ENCODE peak calls at places on chromosome 9, in ten cellular contexts. Z, A, K, W, U, J, D, R, O and V are unnamed samples. For H3K4me1, the result is how much of the 10 kb centered on the place peaks cover.

GRCh38 chr9:82011133-82011532 is 22.6 kb downstream of the SPATA31D1 start:
- DNase-seq in U (no peak), J (no peak), A (no peak), Z (no peak), O (no peak), D (no peak), W (no peak), R (no peak), K (no peak), V (no peak)

GRCh38 chr9:125343518-125344284 is 82.1 kb downstream of the GAPVD1 start:
- DNase-seq in U (no peak), W (no peak), R (no peak), D (no peak), O (peak), J (no peak), A (no peak), Z (no peak), K (no peak), V (peak)

GRCh38 chr9:96646081-96646991 is 8.8 kb downstream of the PRXL2C start:
- DNase-seq in R (no peak), U (no peak), W (no peak), K (no peak), J (no peak), D (no peak), O (no peak), A (peak), Z (no peak), V (no peak)

GRCh38 chr9:27248702-27249101 is 48.2 kb downstream of the EQTN start:
- DNase-seq in A (no peak), U (no peak), Z (no peak), R (no peak), W (no peak), J (no peak), D (no peak), O (no peak), K (no peak), V (no peak)

GRCh38 chr9:18596920-18597319 is 123.0 kb downstream of the ADAMTSL1 start:
- DNase-seq in W (no peak), A (no peak), K (no peak), U (peak), R (no peak), J (no peak), Z (no peak), D (no peak), O (no peak), V (no peak)

GRCh38 chr9:114238919-114239879 is 83.7 kb upstream of the ORM1 start:
- DNase-seq in D (peak), K (no peak), Z (no peak), R (no peak), W (no peak), A (no peak), O (peak), U (no peak), J (no peak), V (peak)

GRCh38 chr9:91933556-91934352 is 16.3 kb downstream of the ROR2 start:
- DNase-seq in D (no peak), U (peak), J (no peak), W (no peak), R (no peak), K (no peak), A (no peak), O (no peak), Z (no peak), V (peak)

GRCh38 chr9:99192786-99193465 is 28.8 kb downstream of the ALG2 start:
- DNase-seq in Z (no peak), U (no peak), A (no peak), K (no peak), W (no peak), D (no peak), J (no peak), R (no peak), O (peak), V (no peak)

GRCh38 chr9:5388026-5388806 is 48.5 kb upstream of the RLN1 start:
- DNase-seq in U (no peak), A (no peak), W (no peak), J (no peak), R (no peak), Z (no peak), K (no peak), O (peak), D (no peak), V (no peak)

GRCh38 chr9:130039504-130040147 is 3.4 kb downstream of the FNBP1 start:
- DNase-seq in K (no peak), D (no peak), W (no peak), O (peak), J (peak), R (no peak), A (no peak), Z (no peak), U (no peak), V (peak)
- H3K4me3 ChIP-seq in K (peak), D (no peak), W (no peak), O (no peak), J (no peak), R (no peak), A (peak), Z (peak), U (no peak), V (no peak)

GRCh38 chr9:117709936-117710335 is 5.7 kb downstream of the TLR4 start:
- DNase-seq in R (no peak), O (no peak), A (no peak), J (no peak), D (no peak), U (no peak), Z (no peak), K (no peak), W (no peak), V (no peak)

GRCh38 chr9:117718701-117719100 is 14.5 kb downstream of the TLR4 start:
- DNase-seq in W (no peak), U (no peak), O (no peak), J (no peak), K (no peak), R (no peak), D (no peak), A (no peak), Z (no peak), V (no peak)

GRCh38 chr9:117715411-117715989 is 11.3 kb downstream of the TLR4 start:
- DNase-seq in K (no peak), O (no peak), R (no peak), W (no peak), U (no peak), A (no peak), Z (no peak), D (no peak), J (no peak), V (no peak)

GRCh38 chr9:117718085-117718484 is 13.9 kb downstream of the TLR4 start:
- DNase-seq in O (no peak), J (no peak), U (no peak), A (no peak), D (no peak), R (peak), Z (no peak), K (no peak), W (no peak), V (no peak)

DNA sequence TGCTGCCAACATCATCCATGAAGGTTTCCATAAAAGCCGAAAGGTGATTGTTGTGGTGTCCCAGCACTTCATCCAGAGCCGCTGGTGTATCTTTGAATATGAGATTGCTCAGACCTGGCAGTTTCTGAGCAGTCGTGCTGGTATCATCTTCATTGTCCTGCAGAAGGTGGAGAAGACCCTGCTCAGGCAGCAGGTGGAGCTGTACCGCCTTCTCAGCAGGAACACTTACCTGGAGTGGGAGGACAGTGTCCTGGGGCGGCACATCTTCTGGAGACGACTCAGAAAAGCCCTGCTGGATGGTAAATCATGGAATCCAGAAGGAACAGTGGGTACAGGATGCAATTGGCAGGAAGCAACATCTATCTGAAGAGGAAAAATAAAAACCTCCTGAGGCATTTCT is 10.1 kb downstream of the TLR4 start:
- DNase-seq in J (no peak), U (no peak), Z (no peak), R (no peak), O (peak), A (no peak), D (no peak), W (no peak), K (no peak), V (peak)
- TF ChIP-seq CTCF in J (peak), U (no peak), Z (no peak), R (no peak), O (peak), A (no peak), D (no peak), W (peak), K (no peak), V (peak)

GRCh38 chr9:122227576-122227903 is 1.2 kb downstream of the LHX6 start:
- DNase-seq in Z (no peak), J (no peak), K (no peak), A (no peak), W (no peak), U (no peak), R (no peak), D (no peak), O (no peak), V (no peak)

GRCh38 chr9:122228191-122228905 is 409 bp downstream of the LHX6 start:
- DNase-seq in J (peak), R (no peak), U (no peak), D (no peak), W (no peak), O (peak), Z (no peak), A (no peak), K (no peak), V (no peak)

GRCh38 chr9:122226142-122226757 is 2.5 kb downstream of the LHX6 start:
- DNase-seq in W (no peak), D (no peak), O (peak), Z (no peak), R (no peak), U (no peak), K (no peak), A (no peak), J (no peak), V (no peak)

GRCh38 chr9:122226758-122227575 is 1.8 kb downstream of the LHX6 start:
- DNase-seq in O (peak), R (no peak), W (no peak), U (no peak), J (no peak), K (no peak), Z (no peak), D (no peak), A (no peak), V (no peak)

DNA sequence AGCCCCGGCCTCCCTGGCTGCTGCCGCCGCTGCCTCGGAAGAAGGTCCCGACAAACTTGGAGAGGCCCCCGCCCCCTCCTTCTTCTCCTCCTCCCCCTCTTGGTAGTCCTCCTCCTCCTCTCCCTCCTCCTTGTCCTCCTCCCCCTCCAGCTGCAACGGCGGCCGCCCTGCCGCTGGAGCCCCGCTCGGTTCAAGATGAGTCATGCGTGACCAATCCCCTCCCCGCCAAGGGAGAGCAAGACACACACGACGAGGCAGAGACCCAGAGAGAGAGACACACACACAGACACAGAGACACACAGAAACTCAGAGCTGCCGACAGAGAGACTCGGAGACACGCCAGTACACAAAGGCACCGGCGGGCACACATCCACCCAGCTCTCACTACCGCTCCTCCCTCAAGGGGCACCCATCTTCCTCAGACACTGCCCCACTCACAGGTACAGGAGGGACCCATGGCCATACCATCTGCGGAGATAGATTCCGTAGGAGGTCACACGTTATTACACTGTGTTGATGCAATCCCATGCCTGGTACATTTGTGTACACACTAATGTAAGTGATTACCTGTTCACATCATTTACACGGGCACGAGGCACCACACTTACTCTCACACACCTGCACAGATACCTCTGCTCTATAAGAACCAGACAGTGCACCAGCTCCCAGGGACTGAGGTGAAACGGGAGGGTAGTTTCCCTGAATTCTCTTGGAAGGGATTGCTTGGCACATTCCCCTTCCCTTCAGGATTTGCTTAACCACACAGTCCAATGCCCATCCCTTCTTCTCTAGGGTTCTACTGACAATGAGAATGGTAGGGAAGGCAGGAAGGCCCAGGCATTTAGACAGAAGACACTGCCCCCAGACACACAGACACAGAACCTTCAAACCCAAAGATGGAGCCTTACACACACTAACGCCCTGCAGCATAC is at the start of gene LHX6:
- DNase-seq in D (no peak), U (no peak), O (peak), A (no peak), W (peak), R (no peak), K (no peak), J (peak), Z (no peak), V (no peak)
- H3K4me1 ChIP-seq in D (under half), U (under half), O (under half), A (under half), W (under half), R (under half), K (under half), J (under half), Z (under half), V (under half)

GRCh38 chr9:136109351-136110081 is 9.2 kb downstream of the TMEM250 start:
- DNase-seq in U (peak), Z (peak), O (peak), D (peak), J (peak), A (peak), R (peak), W (peak), K (peak), V (peak)
- H3K4me3 ChIP-seq in U (peak), Z (peak), O (peak), D (peak), J (peak), A (peak), R (peak), W (no peak), K (peak), V (peak)

GRCh38 chr9:109972026-109973005 is 192.3 kb downstream of the PALM2AKAP2 start:
- DNase-seq in U (no peak), D (no peak), K (no peak), W (no peak), Z (no peak), R (no peak), O (peak), A (no peak), J (no peak), V (no peak)
- TF ChIP-seq CTCF in U (no peak), D (no peak), K (no peak), W (no peak), Z (no peak), R (no peak), O (peak), A (no peak), J (no peak), V (no peak)

GRCh38 chr9:126363847-126364671 is 37.4 kb downstream of the MVB12B start:
- DNase-seq in U (no peak), W (no peak), O (no peak), Z (no peak), A (no peak), K (no peak), D (no peak), R (peak), J (no peak), V (no peak)

GRCh38 chr9:126365780-126366179 is 39.2 kb downstream of the MVB12B start:
- DNase-seq in R (no peak), J (no peak), A (no peak), K (no peak), O (peak), U (no peak), W (no peak), D (no peak), Z (no peak), V (no peak)

GRCh38 chr9:126367646-126368419 is 41.2 kb downstream of the MVB12B start:
- DNase-seq in A (no peak), U (no peak), K (no peak), J (no peak), R (peak), W (no peak), D (no peak), O (no peak), Z (no peak), V (no peak)

GRCh38 chr9:126367139-126367538 is 40.5 kb downstream of the MVB12B start:
- DNase-seq in R (no peak), K (no peak), U (no peak), O (no peak), A (no peak), D (no peak), J (no peak), W (no peak), Z (no peak), V (no peak)

DNA sequence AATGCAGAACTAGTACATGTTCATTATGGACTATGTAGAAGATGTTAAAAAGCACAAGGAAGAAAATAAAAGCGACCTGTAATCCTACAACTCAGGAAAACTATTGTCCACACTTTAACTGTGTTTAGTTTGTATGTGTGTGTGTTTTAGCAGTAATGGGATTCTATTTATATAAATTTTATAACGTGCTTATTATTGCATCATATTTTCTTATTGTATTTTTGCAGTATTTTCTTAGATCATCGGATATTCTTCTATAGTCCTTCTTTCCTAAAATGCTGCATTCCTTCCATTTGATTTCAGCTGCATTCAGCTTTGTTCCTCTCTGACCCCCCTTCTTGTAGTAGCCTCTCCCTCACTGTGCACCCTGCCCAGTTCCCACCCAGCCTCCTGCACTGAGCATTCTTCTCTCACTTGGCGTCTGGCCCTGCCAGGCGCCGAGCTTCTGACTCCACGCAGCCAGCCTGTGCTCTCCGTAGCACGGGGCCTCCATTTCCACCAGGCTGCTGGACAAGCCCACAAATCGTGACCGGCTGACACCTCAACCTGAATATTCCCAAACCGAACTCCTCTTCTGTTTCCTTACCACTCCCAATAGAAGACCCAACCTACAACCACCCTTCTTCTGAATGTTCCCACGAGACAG is 39.9 kb downstream of the MVB12B start:
- DNase-seq in J (no peak), W (no peak), R (peak), D (no peak), Z (no peak), U (no peak), K (no peak), O (no peak), A (no peak), V (no peak)
- H3K4me1 ChIP-seq in J (under half), W (under half), R (under half), D (under half), Z (under half), U (under half), K (under half), O (under half), A (under half), V (under half)

GRCh38 chr9:107638922-107639321 is 149.4 kb upstream of the KLF4 start:
- DNase-seq in U (peak), D (no peak), J (peak), A (peak), K (no peak), R (peak), Z (peak), O (no peak), W (no peak), V (no peak)
- H3K4me3 ChIP-seq in U (peak), D (no peak), J (peak), A (peak), K (no peak), R (no peak), Z (peak), O (no peak), W (no peak), V (no peak)

DNA sequence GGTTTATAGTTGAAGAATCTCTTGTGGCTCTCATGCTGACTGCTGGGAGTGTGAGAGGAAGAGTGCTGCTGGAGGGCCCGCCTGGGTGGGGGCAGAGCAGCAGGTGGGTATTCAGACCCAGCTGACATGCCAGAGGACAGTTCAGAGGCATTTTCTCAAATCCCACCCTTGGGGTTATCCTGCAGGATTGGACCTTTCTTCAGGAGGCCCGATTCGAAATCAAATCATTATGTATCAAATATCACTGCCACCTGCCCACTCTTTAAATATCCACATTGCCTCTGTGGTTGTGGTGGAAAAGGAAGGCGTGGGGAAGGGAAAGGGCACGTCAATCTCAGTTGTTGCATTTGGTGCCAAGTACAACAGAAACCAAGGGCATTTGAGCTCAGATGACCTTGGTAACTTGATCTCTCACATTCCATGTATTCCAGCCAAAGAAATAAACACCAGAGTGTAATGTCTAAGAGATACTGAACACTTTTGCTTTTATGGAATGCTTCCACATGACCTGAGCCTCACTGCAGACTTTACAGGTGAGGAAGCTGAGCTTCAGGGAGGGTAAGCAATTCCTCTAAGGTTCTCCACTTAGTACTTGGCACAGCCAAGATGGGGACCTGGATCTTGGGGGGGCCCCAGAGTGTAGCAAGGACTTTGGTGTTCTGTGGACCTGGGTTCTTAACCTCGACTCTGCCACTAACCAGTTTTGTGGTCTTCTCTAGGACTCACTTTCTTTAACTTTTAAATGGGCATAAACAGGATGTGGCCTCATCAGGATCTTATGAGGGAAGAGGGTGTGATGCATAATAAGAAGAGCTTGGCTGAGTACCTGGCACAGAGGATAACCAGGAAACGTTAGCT is 224.5 kb downstream of the AOPEP start:
- DNase-seq in U (no peak), Z (no peak), K (no peak), O (no peak), D (no peak), W (no peak), A (no peak), J (no peak), R (no peak), V (no peak)
- TF ChIP-seq CTCF in U (no peak), Z (no peak), K (no peak), O (no peak), D (no peak), W (no peak), A (no peak), J (no peak), R (no peak), V (no peak)